ENCODE peak calls at places on chromosomes 3 and 15, in eight cellular contexts. R, J, B, O, H, Z, U and S are unnamed samples. For H3K4me1, the result is how much of the 10 kb centered on the place peaks cover.

GRCh38 chr15:69126054-69126469 is 34.4 kb upstream of the GLCE start:
- DNase-seq in O (peak), U (no peak), R (no peak), Z (peak), J (no peak), H (peak), B (no peak), S (no peak)

GRCh38 chr3:145936986-145937385 is 224.0 kb downstream of the PLOD2 start:
- DNase-seq in R (no peak), O (no peak), B (no peak), Z (no peak), J (no peak), H (no peak), U (no peak), S (no peak)

GRCh38 chr3:63914312-63914711 is 2.1 kb upstream of the SCAANT1 start:
- DNase-seq in J (no peak), O (peak), B (peak), R (peak), H (peak), Z (peak), U (peak), S (no peak)

GRCh38 chr3:42010530-42010929 is 48.6 kb upstream of the ULK4 start:
- DNase-seq in O (no peak), H (peak), B (no peak), Z (no peak), U (no peak), R (no peak), J (no peak), S (no peak)

GRCh38 chr15:77516786-77517185 is 96.1 kb downstream of the HMG20A start:
- DNase-seq in B (no peak), Z (no peak), R (no peak), J (no peak), H (no peak), U (no peak), O (no peak), S (no peak)

GRCh38 chr3:69033470-69033869 is 18.7 kb downstream of the TMF1 start:
- DNase-seq in B (no peak), H (no peak), Z (peak), O (no peak), U (no peak), J (no peak), R (no peak), S (no peak)

GRCh38 chr3:194298331-194299227 is 52.5 kb downstream of the CPN2 start:
- DNase-seq in Z (no peak), R (no peak), J (no peak), U (no peak), H (no peak), B (no peak), O (no peak), S (no peak)

GRCh38 chr3:139493826-139494385 is 17.6 kb upstream of the RBP2 start:
- DNase-seq in Z (no peak), U (no peak), R (no peak), H (no peak), J (no peak), O (no peak), B (no peak), S (no peak)

GRCh38 chr3:142857056-142857455 is 31.8 kb downstream of the PCOLCE2 start:
- DNase-seq in O (no peak), Z (no peak), R (peak), H (no peak), J (peak), U (no peak), B (peak), S (no peak)

GRCh38 chr3:160756907-160757623 is 1.0 kb downstream of the PPM1L start:
- DNase-seq in H (peak), U (no peak), Z (no peak), O (no peak), J (peak), R (peak), B (peak), S (no peak)

GRCh38 chr3:184766555-184767261 is 45.3 kb upstream of the VPS8 start:
- DNase-seq in R (no peak), O (no peak), U (no peak), H (no peak), J (no peak), B (no peak), Z (peak), S (no peak)

GRCh38 chr3:194711286-194711685 is 25.6 kb downstream of the FAM43A start:
- DNase-seq in Z (no peak), U (no peak), B (no peak), H (no peak), R (no peak), J (no peak), O (no peak), S (no peak)

GRCh38 chr15:57565326-57565725 is 26.4 kb upstream of the MYZAP start:
- DNase-seq in Z (peak), H (peak), O (no peak), J (no peak), U (no peak), B (no peak), R (no peak), S (no peak)

GRCh38 chr15:40852529-40852928 is 8.7 kb downstream of the SPINT1 start:
- DNase-seq in B (no peak), H (peak), Z (no peak), J (no peak), R (no peak), O (no peak), U (no peak), S (no peak)

GRCh38 chr3:78690806-78691205 is 1077.0 kb downstream of the ROBO1 start:
- DNase-seq in H (no peak), O (no peak), J (no peak), Z (peak), U (no peak), R (no peak), B (no peak), S (no peak)

GRCh38 chr3:99191186-99191585 is 289.7 kb upstream of the DCBLD2 start:
- DNase-seq in Z (no peak), H (no peak), O (no peak), B (no peak), U (no peak), R (no peak), J (no peak), S (no peak)

GRCh38 chr3:129827765-129828164 is 65.7 kb downstream of the TMCC1 start:
- DNase-seq in J (no peak), B (no peak), H (no peak), R (no peak), U (peak), Z (no peak), O (no peak), S (peak)

GRCh38 chr3:169430687-169431404 is 232.7 kb downstream of the MECOM start:
- DNase-seq in J (no peak), O (no peak), R (peak), H (peak), U (no peak), Z (peak), B (peak), S (no peak)

GRCh38 chr3:53811143-53811915 is 34.9 kb downstream of the CHDH start:
- DNase-seq in Z (no peak), H (peak), J (peak), U (no peak), B (no peak), R (peak), O (no peak), S (no peak)

GRCh38 chr3:100516232-100516631 is 23.8 kb downstream of the TMEM45A start:
- DNase-seq in U (no peak), R (no peak), Z (no peak), B (no peak), O (no peak), H (no peak), J (no peak), S (no peak)

GRCh38 chr3:100517276-100517675 is 24.9 kb downstream of the TMEM45A start:
- DNase-seq in Z (no peak), B (no peak), O (no peak), U (no peak), J (no peak), R (no peak), H (no peak), S (no peak)

GRCh38 chr3:100518983-100519382 is 26.6 kb downstream of the TMEM45A start:
- DNase-seq in H (no peak), O (no peak), J (no peak), B (no peak), R (no peak), U (no peak), Z (peak), S (no peak)

GRCh38 chr3:100516843-100517242 is 24.4 kb downstream of the TMEM45A start:
- DNase-seq in O (no peak), J (no peak), H (no peak), B (no peak), R (no peak), U (no peak), Z (peak), S (no peak)

GRCh38 chr3:100518244-100518643 is 25.8 kb downstream of the TMEM45A start:
- DNase-seq in J (no peak), U (no peak), H (no peak), Z (no peak), O (no peak), B (no peak), R (no peak), S (no peak)
- H3K4me1 ChIP-seq in J (under half), U (under half), H (under half), Z (under half), O (under half), B (under half), R (under half), S (under half)

GRCh38 chr15:45669422-45669821 is 34.6 kb downstream of the SQOR start:
- DNase-seq in B (no peak), R (no peak), U (no peak), Z (no peak), J (no peak), H (no peak), O (no peak), S (no peak)

GRCh38 chr15:45668386-45668785 is 33.6 kb downstream of the SQOR start:
- DNase-seq in J (no peak), R (no peak), B (no peak), H (no peak), O (peak), Z (no peak), U (no peak), S (no peak)

GRCh38 chr15:45667002-45667401 is 32.2 kb downstream of the SQOR start:
- DNase-seq in B (no peak), H (no peak), R (no peak), O (no peak), Z (no peak), J (no peak), U (no peak), S (no peak)

GRCh38 chr15:45670061-45670460 is 35.2 kb downstream of the SQOR start:
- DNase-seq in H (no peak), O (no peak), B (no peak), U (no peak), Z (no peak), R (no peak), J (no peak), S (no peak)

DNA sequence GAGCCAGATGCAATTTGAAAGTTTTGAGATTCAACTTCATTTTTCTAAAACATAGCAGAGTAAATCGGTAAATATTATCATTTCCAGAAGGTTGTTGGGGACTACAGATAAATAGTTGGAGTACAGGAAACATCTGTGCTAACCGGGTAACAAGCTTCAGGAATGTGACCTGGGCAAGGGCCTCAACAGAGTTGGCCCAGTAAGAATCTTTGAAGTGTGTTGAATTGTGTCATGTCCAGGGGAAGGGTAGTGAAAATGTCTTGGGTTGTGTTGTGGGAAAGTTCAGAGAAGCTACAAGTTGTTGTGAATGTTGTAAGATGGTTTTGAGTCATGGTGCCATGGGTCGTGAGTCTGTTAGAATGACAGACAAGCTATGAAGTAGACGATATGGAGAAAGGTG is 35.7 kb downstream of the SQOR start:
- DNase-seq in H (no peak), B (no peak), Z (peak), U (no peak), J (no peak), O (no peak), R (no peak), S (no peak)
- H3K27ac ChIP-seq in H (no peak), B (no peak), Z (peak), U (no peak), J (no peak), O (no peak), R (no peak), S (peak)

DNA sequence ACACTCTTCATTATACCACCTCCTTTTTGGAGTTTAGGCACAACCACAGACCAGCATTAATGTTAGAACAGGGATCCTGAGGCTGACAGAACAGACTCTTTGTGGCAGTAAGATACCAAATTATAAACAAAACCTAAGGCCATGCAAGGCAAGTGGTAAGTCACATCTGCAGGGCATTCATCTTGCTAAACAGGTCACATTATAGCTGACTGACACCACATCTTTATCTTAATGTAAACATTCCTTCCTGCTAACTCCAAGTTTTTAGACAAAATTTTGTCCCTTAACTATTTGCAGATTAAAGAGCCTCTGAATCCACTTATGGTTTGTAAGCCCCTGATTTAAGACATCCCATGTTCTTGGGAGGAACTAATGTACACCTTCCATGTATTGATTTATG is 500.6 kb downstream of the PYDC2 start:
- DNase-seq in R (no peak), H (no peak), O (no peak), Z (no peak), U (no peak), B (no peak), J (no peak), S (no peak)
- H3K4me1 ChIP-seq in R (under half), H (under half), O (under half), Z (under half), U (under half), B (under half), J (under half), S (under half)

GRCh38 chr3:178522200-178523052 is 13.8 kb upstream of the KCNMB2 start:
- DNase-seq in Z (no peak), B (no peak), R (no peak), O (no peak), J (no peak), H (no peak), U (no peak), S (no peak)
- H3K27ac ChIP-seq in Z (no peak), B (no peak), R (no peak), O (no peak), J (no peak), H (no peak), U (no peak), S (no peak)

DNA sequence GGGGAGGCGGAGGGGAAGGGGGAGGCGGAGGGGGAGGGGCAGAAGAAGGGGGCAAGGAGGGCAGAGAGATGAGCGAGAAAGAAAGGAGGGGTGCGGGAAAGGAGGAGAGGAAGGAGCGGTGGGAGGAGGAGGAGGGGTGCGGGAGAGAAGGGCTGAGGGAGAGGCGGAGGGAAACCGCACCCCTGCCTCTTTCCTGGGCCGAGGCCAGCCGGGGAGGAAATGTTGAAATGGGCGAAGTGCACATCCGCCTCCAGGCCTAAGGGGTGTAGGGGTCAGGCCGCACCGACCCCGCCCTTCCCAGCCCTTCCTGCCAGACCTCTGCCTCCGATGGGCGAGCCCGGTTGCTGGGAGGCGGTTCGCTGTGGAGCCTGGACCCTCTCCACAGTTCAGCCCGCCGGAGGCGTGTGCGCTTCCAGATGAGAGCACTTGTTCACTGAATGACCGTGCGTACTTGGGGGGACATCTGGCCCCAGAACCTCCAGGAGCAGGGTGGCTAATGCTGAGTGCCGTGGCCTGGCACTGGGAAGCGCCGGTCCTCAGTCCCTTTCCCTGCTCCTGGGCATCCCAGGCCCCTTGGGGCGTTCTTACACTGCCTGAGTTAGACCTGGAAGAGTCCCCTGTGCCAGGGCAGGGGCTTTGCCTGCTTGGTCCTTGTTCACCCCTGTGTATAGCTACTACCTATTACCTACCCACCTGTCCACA is 110.3 kb upstream of the KLF13 start:
- DNase-seq in R (peak), U (peak), O (peak), J (peak), H (peak), Z (no peak), B (peak), S (peak)
- H3K4me1 ChIP-seq in R (under half), U (under half), O (under half), J (under half), H (under half), Z (under half), B (under half), S (half or more)

DNA sequence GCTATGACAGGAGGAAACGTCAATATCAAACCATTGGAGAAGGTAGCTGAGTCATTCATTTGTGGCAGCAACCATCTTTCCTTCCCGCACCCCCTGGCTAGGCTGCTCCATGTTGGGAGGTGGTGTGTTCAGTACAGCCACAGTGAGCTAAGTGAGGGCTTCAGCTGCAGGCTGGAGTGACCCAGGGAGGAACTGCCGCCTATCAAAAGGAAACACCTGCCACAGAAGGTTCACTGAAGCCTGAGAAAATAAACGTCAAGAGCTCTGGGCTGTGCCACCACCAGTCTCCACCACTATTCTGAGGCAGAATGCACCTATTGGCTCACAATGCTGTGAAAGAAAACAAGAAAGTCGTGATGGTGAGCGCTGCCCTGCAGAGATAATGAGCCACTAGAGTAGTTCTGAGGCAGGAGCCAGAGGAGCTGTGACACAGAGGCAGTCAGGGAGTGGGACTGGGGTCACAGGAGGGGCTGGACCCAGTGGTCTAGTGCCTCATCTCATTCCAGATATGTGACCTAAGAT is 34.8 kb upstream of the CD47 start:
- DNase-seq in H (no peak), U (no peak), J (no peak), Z (no peak), B (no peak), R (no peak), O (no peak), S (peak)
- H3K27ac ChIP-seq in H (peak), U (no peak), J (no peak), Z (no peak), B (no peak), R (no peak), O (no peak), S (peak)

GRCh38 chr15:99126930-99127329 is 22.1 kb downstream of the SYNM start:
- DNase-seq in U (no peak), B (no peak), Z (no peak), H (no peak), R (no peak), O (no peak), J (no peak), S (no peak)
- H3K4me1 ChIP-seq in U (under half), B (under half), Z (under half), H (under half), R (under half), O (under half), J (under half), S (under half)

DNA sequence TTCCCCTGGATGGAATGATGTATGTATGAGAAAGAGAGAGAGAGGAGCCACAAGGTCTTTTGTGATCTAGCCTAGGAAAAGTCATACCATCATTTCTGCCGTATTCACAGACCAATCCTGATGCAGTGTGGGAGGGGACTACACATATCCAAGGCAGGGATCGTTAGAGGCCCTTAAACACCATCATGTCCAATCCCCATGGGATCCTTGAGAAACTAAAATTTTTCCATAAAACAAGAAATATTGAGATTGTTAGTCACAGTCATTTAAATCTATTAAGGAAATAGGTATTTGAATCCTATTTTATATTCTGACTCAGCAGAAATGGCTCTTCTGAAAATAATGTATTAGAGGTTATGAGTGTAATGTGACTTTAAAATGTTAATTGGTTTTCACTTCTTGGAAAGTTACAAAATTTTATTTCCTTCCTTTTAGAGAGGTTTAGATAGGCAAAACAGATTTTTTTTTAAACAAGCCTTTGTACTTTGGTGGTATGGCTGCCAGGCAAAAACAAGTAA is 65.1 kb upstream of the TSC22D2 start:
- DNase-seq in B (no peak), R (no peak), Z (no peak), H (no peak), O (no peak), J (no peak), U (no peak), S (no peak)
- H3K27ac ChIP-seq in B (no peak), R (no peak), Z (no peak), H (no peak), O (no peak), J (no peak), U (no peak), S (no peak)

DNA sequence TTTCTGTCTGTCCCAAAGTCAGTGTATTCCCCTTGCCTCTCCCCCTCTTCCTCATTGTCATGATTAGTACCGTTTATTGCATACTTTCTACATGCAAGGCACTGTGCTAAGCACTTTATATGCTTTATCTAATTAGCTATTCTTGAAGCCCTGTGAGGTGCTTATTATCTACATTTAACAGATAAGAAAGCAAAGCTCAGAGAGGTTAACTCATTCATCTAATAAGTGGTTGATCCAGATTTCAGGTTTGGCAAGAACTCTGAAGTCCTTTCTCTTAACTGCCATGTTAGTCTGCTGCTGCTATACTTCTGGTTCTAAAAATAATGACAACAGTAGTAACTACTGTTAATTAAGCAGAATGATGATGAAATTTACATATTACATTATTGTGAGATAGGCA is 13.5 kb downstream of the IQGAP1 start:
- DNase-seq in O (no peak), B (no peak), Z (no peak), R (no peak), J (no peak), U (no peak), H (no peak), S (no peak)
- H3K4me1 ChIP-seq in O (under half), B (under half), Z (under half), R (half or more), J (under half), U (under half), H (under half), S (half or more)

DNA sequence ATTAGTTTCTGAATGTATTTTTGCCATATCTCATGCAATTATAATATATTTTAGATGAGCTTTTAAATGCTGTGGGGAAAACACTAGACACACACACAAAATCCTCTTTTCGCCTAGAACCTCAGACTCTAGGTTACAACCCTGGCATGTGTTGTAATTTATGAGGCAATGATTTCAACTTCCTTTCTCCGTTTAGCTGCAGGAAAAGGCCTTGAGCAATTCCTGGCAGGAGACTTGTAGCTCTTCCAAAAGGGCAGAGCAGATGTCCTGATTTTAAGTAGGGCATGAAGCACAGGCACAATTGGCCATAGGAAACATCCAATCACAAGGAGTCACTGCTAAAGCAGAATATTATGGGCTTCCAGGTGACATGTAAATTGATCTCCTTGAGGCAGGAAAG is 82.0 kb downstream of the GPR156 start:
- DNase-seq in J (no peak), H (peak), O (peak), R (no peak), Z (peak), B (peak), U (peak), S (no peak)
- H3K27ac ChIP-seq in J (no peak), H (no peak), O (no peak), R (no peak), Z (no peak), B (no peak), U (no peak), S (no peak)